ENCODE peak calls at places on chromosomes 6 and 20, in ten cellular contexts. J is upper lobe of right lung, F is HCT116, X is vagina, E is A549, Z is fibroblast of lung, P is endodermal cell, T is heart left ventricle, I is H9, M is PC-3. S is an unnamed sample.

GRCh38 chr6:1390071-1390804 is 862 bp downstream of the FOXF2 start:
- DNase-seq in P (peak; percentile 83), M (no peak), Z (peak; percentile 52), I (peak; percentile 60), F (no peak), X (no peak), T (no peak), E (no peak), J (peak; percentile 69), S (no peak)

GRCh38 chr6:56699066-56699654 is 56.5 kb upstream of the DST start:
- DNase-seq in X (no peak), P (no peak), E (no peak), M (peak; percentile 73), Z (no peak), T (no peak), J (no peak), I (no peak), F (no peak), S (no peak)

GRCh38 chr6:90610291-90610670 is 23.4 kb upstream of the MAP3K7 start:
- DNase-seq in T (no peak), E (no peak), I (no peak), Z (no peak), F (no peak), M (no peak), P (peak; percentile 63), J (no peak), X (no peak), S (no peak)

GRCh38 chr6:46729810-46730342 is 5.3 kb downstream of the PLA2G7 start:
- DNase-seq in E (no peak), P (no peak), I (no peak), X (no peak), T (no peak), J (no peak), F (no peak), M (no peak), Z (no peak), S (no peak)

GRCh38 chr6:156988276-156989158 is 211.3 kb downstream of the ARID1B start:
- DNase-seq in I (no peak), J (no peak), X (no peak), M (no peak), F (no peak), E (no peak), P (peak; percentile 70), Z (peak; percentile 48), T (no peak), S (no peak)

GRCh38 chr6:147133669-147134068 is 70.5 kb upstream of the STXBP5 start:
- DNase-seq in J (no peak), I (no peak), Z (no peak), T (no peak), E (no peak), M (no peak), P (no peak), X (no peak), F (no peak), S (no peak)

GRCh38 chr20:32507998-32508774 is 76.9 kb downstream of the NOL4L start:
- DNase-seq in Z (no peak), F (no peak), J (no peak), I (peak; percentile 17), M (no peak), T (no peak), X (no peak), P (peak; percentile 41), E (no peak), S (no peak)

GRCh38 chr6:13763740-13764381 is 50.5 kb downstream of the MCUR1 start:
- DNase-seq in X (no peak), P (no peak), F (no peak), E (no peak), J (no peak), Z (no peak), M (no peak), I (no peak), T (no peak), S (no peak)

GRCh38 chr20:3209946-3210317 is 634 bp downstream of the ITPA start:
- DNase-seq in J (no peak), M (no peak), F (no peak), E (no peak), T (no peak), X (no peak), P (no peak), I (no peak), Z (peak; percentile 10), S (no peak)

GRCh38 chr20:36824142-36824940 is 50.8 kb upstream of the DSN1 start:
- DNase-seq in P (no peak), J (no peak), I (no peak), T (no peak), F (no peak), E (no peak), X (no peak), Z (peak; percentile 63), M (peak; percentile 27), S (no peak)

DNA sequence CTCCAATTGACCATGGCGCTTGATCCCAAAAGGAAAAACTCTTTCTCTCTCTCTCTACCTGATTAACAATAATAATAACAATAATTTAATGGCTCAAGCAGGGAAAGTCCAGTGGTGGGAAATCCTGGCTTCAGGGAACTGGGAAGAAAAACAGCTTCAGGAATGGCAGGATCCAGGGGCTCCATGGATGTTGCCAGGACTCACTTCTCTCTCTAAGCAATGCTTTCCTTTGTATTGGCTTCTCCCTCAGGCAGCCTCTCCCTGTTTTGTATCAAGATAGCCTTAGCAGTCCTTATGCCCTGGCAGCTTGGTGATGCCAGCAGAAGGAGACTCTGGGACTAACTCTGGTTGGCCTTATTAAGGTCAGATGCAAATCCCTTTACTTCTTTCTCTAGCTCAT is 13.5 kb upstream of the PTGIS start:
- DNase-seq in X (no peak), I (no peak), Z (no peak), J (no peak), E (no peak), T (no peak), F (no peak), P (no peak), M (no peak), S (no peak)
- H3K4me1 ChIP-seq in X (peaks cover 47% of the 10 kb centered on the region), I (no peaks in the 10 kb centered on the region), Z (peaks cover 20% of the 10 kb centered on the region), J (peaks cover 37% of the 10 kb centered on the region), E (peaks cover 52% of the 10 kb centered on the region), T (no peaks in the 10 kb centered on the region), F (peaks cover 7% of the 10 kb centered on the region), P (peaks cover 2% of the 10 kb centered on the region), M (peaks cover 32% of the 10 kb centered on the region), S (peaks cover 42% of the 10 kb centered on the region)

GRCh38 chr6:45447005-45447404 is 69.3 kb upstream of the SUPT3H start:
- DNase-seq in I (no peak), E (no peak), J (no peak), T (no peak), P (peak; percentile 46), X (no peak), F (no peak), Z (no peak), M (no peak), S (no peak)
- H3K4me1 ChIP-seq in I (peaks cover 4% of the 10 kb centered on the region), E (peaks cover 35% of the 10 kb centered on the region), J (peaks cover 31% of the 10 kb centered on the region), T (peaks cover 23% of the 10 kb centered on the region), P (no peaks in the 10 kb centered on the region), X (peaks cover 46% of the 10 kb centered on the region), F (peaks cover 34% of the 10 kb centered on the region), Z (peaks cover 28% of the 10 kb centered on the region), M (peaks cover 48% of the 10 kb centered on the region), S (no peaks in the 10 kb centered on the region)

GRCh38 chr6:144647971-144648651 is 363.0 kb downstream of the UTRN start:
- DNase-seq in F (no peak), P (no peak), M (no peak), I (no peak), X (no peak), J (no peak), Z (no peak), T (no peak), E (no peak), S (no peak)

GRCh38 chr6:144649085-144649484 is 363.9 kb downstream of the UTRN start:
- DNase-seq in P (no peak), F (no peak), I (no peak), Z (no peak), J (no peak), E (no peak), X (no peak), M (no peak), T (no peak), S (no peak)

GRCh38 chr6:144652292-144652891 is 367.3 kb downstream of the UTRN start:
- DNase-seq in J (no peak), P (no peak), I (no peak), F (no peak), Z (no peak), M (no peak), E (no peak), T (no peak), X (no peak), S (no peak)

GRCh38 chr6:144653885-144654505 is 368.9 kb downstream of the UTRN start:
- DNase-seq in I (no peak), M (no peak), P (no peak), F (no peak), Z (peak; percentile 59), E (no peak), X (no peak), T (no peak), J (no peak), S (no peak)

DNA sequence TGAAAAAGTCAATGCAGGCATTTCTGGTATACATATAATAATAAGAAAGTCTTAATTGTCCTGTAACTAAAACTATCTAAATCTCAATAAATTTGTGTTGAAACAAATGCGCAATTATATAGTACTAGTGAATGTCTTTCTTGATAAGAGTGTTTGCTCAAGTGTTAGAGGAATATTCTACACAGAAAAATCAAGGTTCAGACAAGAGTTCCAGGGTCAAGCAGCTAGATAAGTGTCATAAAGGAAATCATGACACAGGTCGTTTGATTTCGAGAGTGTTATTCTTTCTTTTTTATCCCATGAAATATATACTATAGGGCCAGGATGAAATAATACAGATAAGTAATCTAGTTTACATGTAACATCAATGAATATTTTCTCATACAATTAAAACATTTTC is 366.1 kb downstream of the UTRN start:
- DNase-seq in P (no peak), X (no peak), F (no peak), T (no peak), Z (no peak), I (no peak), E (no peak), M (no peak), J (no peak), S (no peak)
- H3K4me1 ChIP-seq in P (peaks cover 12% of the 10 kb centered on the region), X (peaks cover 6% of the 10 kb centered on the region), F (no peaks in the 10 kb centered on the region), T (no peaks in the 10 kb centered on the region), Z (no peaks in the 10 kb centered on the region), I (peaks cover 5% of the 10 kb centered on the region), E (peaks cover 51% of the 10 kb centered on the region), M (peaks cover 4% of the 10 kb centered on the region), J (peaks cover 9% of the 10 kb centered on the region), S (no peaks in the 10 kb centered on the region)

GRCh38 chr6:11830520-11830919 is 51.9 kb upstream of the ADTRP start:
- DNase-seq in J (no peak), T (no peak), Z (no peak), X (no peak), F (no peak), E (no peak), I (no peak), P (no peak), M (no peak), S (no peak)
- H3K4me1 ChIP-seq in J (no peaks in the 10 kb centered on the region), T (no peaks in the 10 kb centered on the region), Z (no peaks in the 10 kb centered on the region), X (no peaks in the 10 kb centered on the region), F (no peaks in the 10 kb centered on the region), E (no peaks in the 10 kb centered on the region), I (peaks cover 4% of the 10 kb centered on the region), P (peaks cover 7% of the 10 kb centered on the region), M (no peaks in the 10 kb centered on the region), S (no peaks in the 10 kb centered on the region)

GRCh38 chr6:53294095-53294494 is 54.7 kb downstream of the ELOVL5 start:
- DNase-seq in T (no peak), Z (no peak), I (peak; percentile 66), E (no peak), J (no peak), M (no peak), X (no peak), P (peak; percentile 88), F (peak; percentile 4), S (no peak)
- H3K4me1 ChIP-seq in T (peaks cover 13% of the 10 kb centered on the region), Z (no peaks in the 10 kb centered on the region), I (no peaks in the 10 kb centered on the region), E (peaks cover 14% of the 10 kb centered on the region), J (no peaks in the 10 kb centered on the region), M (peaks cover 7% of the 10 kb centered on the region), X (peaks cover 8% of the 10 kb centered on the region), P (peaks cover 8% of the 10 kb centered on the region), F (no peaks in the 10 kb centered on the region), S (no peaks in the 10 kb centered on the region)

GRCh38 chr6:110468696-110469095 is 7.7 kb downstream of the SLC22A16 start:
- DNase-seq in I (peak; percentile 41), X (no peak), M (no peak), E (no peak), J (no peak), T (no peak), P (peak; percentile 64), F (no peak), Z (no peak), S (no peak)
- H3K4me1 ChIP-seq in I (no peaks in the 10 kb centered on the region), X (no peaks in the 10 kb centered on the region), M (no peaks in the 10 kb centered on the region), E (no peaks in the 10 kb centered on the region), J (no peaks in the 10 kb centered on the region), T (no peaks in the 10 kb centered on the region), P (no peaks in the 10 kb centered on the region), F (no peaks in the 10 kb centered on the region), Z (no peaks in the 10 kb centered on the region), S (no peaks in the 10 kb centered on the region)

S was measured in right atrium auricular region.